ENCODE peak calls at places on chromosomes 5 and 9, in six cellular contexts. U is cerebellar cortex; F is Ammon's horn; N is activated CD8-positive, alpha-beta memory T cell treated with anti-CD3 and anti-CD28 coated beads, Interleukin-2, amount 50 U/mL, for 4 hours; I is activated T-cell treated with anti-CD3 and anti-CD28 coated beads, Interleukin-2, amount 50 U/mL, for 72 hours; Q is stomach. V is an unnamed sample.

GRCh38 chr5:59051938-59052337 is 469.1 kb downstream of the RAB3C start:
- DNase-seq in U (no peak), F (no peak), N (no peak), I (no peak), Q (no peak), V (no peak)

GRCh38 chr9:73143606-73144328 is 7.9 kb upstream of the ANXA1 start:
- DNase-seq in U (no peak), F (no peak), N (no peak), I (no peak), Q (no peak), V (no peak)

GRCh38 chr5:102718819-102719218 is 36.3 kb upstream of the PAM start:
- DNase-seq in U (no peak), F (no peak), N (no peak), I (no peak), Q (no peak), V (no peak)

GRCh38 chr5:130290219-130290618 is 386.0 kb downstream of the CHSY3 start:
- DNase-seq in U (no peak), F (no peak), N (no peak), I (no peak), Q (no peak), V (no peak)

GRCh38 chr9:134687556-134687955 is 46.0 kb downstream of the COL5A1 start:
- DNase-seq in U (no peak), F (no peak), N (no peak), I (no peak), Q (no peak), V (no peak)

GRCh38 chr5:146342519-146342881 is 3.9 kb downstream of the POU4F3 start:
- DNase-seq in U (no peak), F (no peak), N (no peak), I (no peak), Q (no peak), V (no peak)

GRCh38 chr9:6788175-6789016 is 30.6 kb downstream of the KDM4C start:
- DNase-seq in U (peak), F (peak), N (no peak), I (no peak), Q (peak), V (no peak)

GRCh38 chr9:114806571-114806970 is 732 bp upstream of the TNFSF15 start:
- DNase-seq in U (no peak), F (no peak), N (no peak), I (no peak), Q (no peak), V (no peak)

GRCh38 chr5:124071039-124071438 is 559.1 kb downstream of the CSNK1G3 start:
- DNase-seq in U (no peak), F (no peak), N (no peak), I (no peak), Q (no peak), V (no peak)

GRCh38 chr5:16143361-16144049 is 36.1 kb downstream of the MARCHF11 start:
- DNase-seq in U (no peak), F (no peak), N (no peak), I (no peak), Q (no peak), V (no peak)